ENCODE peak calls at places on chromosomes 13 and 19, in ten cellular contexts. R, E, D, S, O, T, A, W, G and N are unnamed samples.

GRCh38 chr13:30033681-30034447 is 183.4 kb upstream of the UBL3 start:
- DNase-seq in R (no peak), E (no peak), D (no peak), S (no peak), O (no peak), T (no peak), A (peak; percentile 70), W (no peak), G (no peak), N (no peak)

GRCh38 chr13:85586422-85586831 is 212.8 kb downstream of the SLITRK6 start:
- DNase-seq in R (no peak), E (no peak), D (no peak), S (no peak), O (no peak), T (no peak), A (no peak), W (no peak), G (no peak), N (no peak)

GRCh38 chr13:50644081-50644871 is 199.2 kb downstream of the DLEU7 start:
- DNase-seq in R (no peak), E (no peak), D (no peak), S (no peak), O (no peak), T (no peak), A (no peak), W (no peak), G (no peak), N (no peak)

GRCh38 chr13:83929147-83929546 is 46.9 kb upstream of the SLITRK1 start:
- DNase-seq in R (no peak), E (no peak), D (no peak), S (no peak), O (no peak), T (no peak), A (no peak), W (no peak), G (no peak), N (no peak)

GRCh38 chr19:44807162-44807561 is 1.7 kb upstream of the BCAM start:
- DNase-seq in R (peak; percentile 18), E (no peak), D (no peak), S (no peak), O (no peak), T (no peak), A (no peak), W (no peak), G (no peak), N (no peak)

GRCh38 chr13:70723732-70724131 is 615.5 kb upstream of the KLHL1 start:
- DNase-seq in R (peak; percentile 25), E (no peak), D (no peak), S (no peak), O (no peak), T (no peak), A (no peak), W (no peak), G (no peak), N (no peak)

GRCh38 chr19:33562636-33563035 is 41.0 kb upstream of the PEPD start:
- DNase-seq in R (no peak), E (no peak), D (no peak), S (no peak), O (no peak), T (no peak), A (no peak), W (no peak), G (no peak), N (no peak)

GRCh38 chr19:6551607-6552450 is 21.0 kb downstream of the TNFSF9 start:
- DNase-seq in R (no peak), E (peak; percentile 59), D (no peak), S (no peak), O (no peak), T (peak; percentile 48), A (no peak), W (no peak), G (peak; percentile 82), N (peak; percentile 68)

GRCh38 chr13:91978571-91978970 is 580.1 kb downstream of the GPC5 start:
- DNase-seq in R (no peak), E (no peak), D (no peak), S (no peak), O (no peak), T (no peak), A (no peak), W (no peak), G (no peak), N (no peak)

GRCh38 chr19:48480476-48481190 is 11.5 kb downstream of the CYTH2 start:
- DNase-seq in R (no peak), E (peak; percentile 50), D (peak; percentile 60), S (peak; percentile 33), O (peak; percentile 80), T (peak; percentile 41), A (no peak), W (peak; percentile 45), G (peak; percentile 44), N (peak; percentile 74)

GRCh38 chr13:35927554-35927953 is 203.6 kb downstream of the DCLK1 start:
- DNase-seq in R (peak; percentile 86), E (no peak), D (peak; percentile 20), S (no peak), O (no peak), T (no peak), A (peak; percentile 45), W (no peak), G (no peak), N (no peak)

GRCh38 chr13:33114146-33114545 is 97.9 kb downstream of the KL start:
- DNase-seq in R (no peak), E (no peak), D (no peak), S (no peak), O (no peak), T (no peak), A (no peak), W (no peak), G (no peak), N (no peak)